ENCODE peak calls at places on chromosomes 16 and 17, in four cellular contexts. One of them, this sample, is unnamed.

GRCh38 chr17:49576121-49576905 is 642 bp downstream of the NXPH3 start:
- DNase-seq in A549: peak
- DNase-seq in K562: peak
- DNase-seq in HepG2: no peak
- DNase-seq in this sample: no peak

GRCh38 chr17:34285304-34285792 is at the start of gene CCL11:
- DNase-seq in A549: no peak
- DNase-seq in K562: no peak
- DNase-seq in HepG2: no peak
- DNase-seq in this sample: no peak

GRCh38 chr17:47945080-47945479 is 3.7 kb downstream of the PNPO start:
- DNase-seq in A549: no peak
- DNase-seq in K562: no peak
- DNase-seq in HepG2: no peak
- DNase-seq in this sample: no peak

GRCh38 chr17:39014044-39014794 is 47.0 kb upstream of the FBXO47 start:
- DNase-seq in A549: peak
- DNase-seq in K562: peak
- DNase-seq in HepG2: peak
- DNase-seq in this sample: no peak

GRCh38 chr16:86777098-86777946 is 199.0 kb downstream of the FOXL1 start:
- DNase-seq in A549: no peak
- DNase-seq in K562: no peak
- DNase-seq in HepG2: no peak
- DNase-seq in this sample: no peak

GRCh38 chr17:36971508-36971907 is 22.8 kb downstream of the AATF start:
- DNase-seq in A549: no peak
- DNase-seq in K562: no peak
- DNase-seq in HepG2: no peak
- DNase-seq in this sample: no peak

GRCh38 chr16:28538733-28539596 is at the start of gene NUPR1:
- DNase-seq in A549: peak
- DNase-seq in K562: no peak
- DNase-seq in HepG2: peak
- DNase-seq in this sample: no peak

GRCh38 chr17:50147841-50148225 is 2.6 kb downstream of the PPP1R9B start:
- DNase-seq in A549: peak
- DNase-seq in K562: no peak
- DNase-seq in HepG2: peak
- DNase-seq in this sample: no peak

GRCh38 chr17:64185101-64185500 is 55.2 kb upstream of the ERN1 start:
- DNase-seq in A549: no peak
- DNase-seq in K562: no peak
- DNase-seq in HepG2: no peak
- DNase-seq in this sample: no peak

GRCh38 chr16:81491522-81492188 is 47.0 kb downstream of the CMIP start:
- DNase-seq in A549: no peak
- DNase-seq in K562: no peak
- DNase-seq in HepG2: no peak
- DNase-seq in this sample: no peak

GRCh38 chr17:2965621-2966275 is 97.7 kb downstream of the OR1D5 start:
- DNase-seq in A549: peak
- DNase-seq in K562: no peak
- DNase-seq in HepG2: no peak
- DNase-seq in this sample: no peak

GRCh38 chr17:1398028-1398427 is 2.0 kb downstream of the YWHAE start:
- DNase-seq in A549: no peak
- DNase-seq in K562: no peak
- DNase-seq in HepG2: no peak
- DNase-seq in this sample: no peak

GRCh38 chr17:65121916-65122821 is 15.0 kb upstream of the RGS9 start:
- DNase-seq in A549: no peak
- DNase-seq in K562: no peak
- DNase-seq in HepG2: no peak
- DNase-seq in this sample: peak

GRCh38 chr17:67051837-67052236 is 7.5 kb downstream of the CACNG1 start:
- DNase-seq in A549: no peak
- DNase-seq in K562: no peak
- DNase-seq in HepG2: no peak
- DNase-seq in this sample: no peak

GRCh38 chr17:2211661-2212327 is 91.8 kb downstream of the SMG6 start:
- DNase-seq in A549: no peak
- DNase-seq in K562: no peak
- DNase-seq in HepG2: no peak
- DNase-seq in this sample: no peak

GRCh38 chr16:27498020-27498419 is 51.7 kb downstream of the GTF3C1 start:
- DNase-seq in A549: no peak
- DNase-seq in K562: no peak
- DNase-seq in HepG2: no peak
- DNase-seq in this sample: no peak

GRCh38 chr16:54987081-54987480 is 56.4 kb downstream of the IRX5 start:
- DNase-seq in A549: no peak
- DNase-seq in K562: no peak
- DNase-seq in HepG2: no peak
- DNase-seq in this sample: no peak

DNA sequence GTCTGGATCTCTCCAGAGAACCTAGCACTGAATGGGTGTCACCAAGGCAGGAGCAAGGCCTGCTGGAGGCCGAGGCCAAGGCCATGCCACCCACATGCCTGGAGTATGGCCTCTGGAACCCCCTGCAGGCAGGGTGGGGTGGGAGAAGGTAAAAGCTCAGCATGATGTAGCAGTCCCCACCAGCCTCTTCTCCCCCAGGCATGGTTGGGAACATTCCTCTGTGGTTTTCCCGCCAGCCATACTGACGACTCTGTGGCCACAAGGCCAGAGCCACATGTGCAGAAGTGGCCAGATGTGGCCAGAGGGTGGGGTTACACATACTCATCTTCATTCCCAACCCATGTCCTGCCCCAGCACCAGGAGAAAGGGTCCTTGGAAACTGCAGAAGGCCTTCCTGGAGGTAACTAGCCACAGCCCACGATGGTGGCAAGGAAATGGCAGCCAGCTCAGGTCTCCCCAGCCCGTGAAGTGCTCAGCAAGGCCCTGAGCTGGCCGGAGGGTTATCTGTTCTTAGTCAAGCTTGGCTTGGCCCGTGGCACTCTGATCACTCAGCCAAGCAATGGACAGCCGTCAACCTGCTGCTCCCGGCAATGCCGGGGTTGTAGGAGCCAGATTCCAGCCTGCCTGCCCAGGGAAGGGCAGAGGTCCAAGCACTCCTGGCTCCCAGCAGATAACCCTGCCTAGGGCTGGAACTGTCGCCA is 26.2 kb downstream of the HDAC5 start:
- DNase-seq in A549: peak
- DNase-seq in K562: peak
- DNase-seq in HepG2: peak
- DNase-seq in this sample: no peak
- TF ChIP-seq CHD4 in A549: no peak
- TF ChIP-seq CHD4 in K562: no peak
- TF ChIP-seq CHD4 in HepG2: no peak
- TF ChIP-seq CHD4 in this sample: no peak

GRCh38 chr16:4410335-4411075 is 5.9 kb downstream of the CORO7 start:
- DNase-seq in A549: no peak
- DNase-seq in K562: no peak
- DNase-seq in HepG2: no peak
- DNase-seq in this sample: no peak
- TF ChIP-seq CHD4 in A549: no peak
- TF ChIP-seq CHD4 in K562: no peak
- TF ChIP-seq CHD4 in HepG2: no peak
- TF ChIP-seq CHD4 in this sample: no peak

GRCh38 chr17:16491703-16492612 is at the start of gene LRRC75A:
- DNase-seq in A549: no peak
- DNase-seq in K562: peak
- DNase-seq in HepG2: no peak
- DNase-seq in this sample: no peak
- TF ChIP-seq CHD4 in A549: no peak
- TF ChIP-seq CHD4 in K562: no peak
- TF ChIP-seq CHD4 in HepG2: no peak
- TF ChIP-seq CHD4 in this sample: no peak

GRCh38 chr16:1244881-1245280 is 4.4 kb downstream of the TPSAB1 start:
- DNase-seq in A549: no peak
- DNase-seq in K562: no peak
- DNase-seq in HepG2: no peak
- DNase-seq in this sample: no peak

GRCh38 chr16:1245452-1246005 is 5.0 kb downstream of the TPSAB1 start:
- DNase-seq in A549: no peak
- DNase-seq in K562: no peak
- DNase-seq in HepG2: no peak
- DNase-seq in this sample: no peak
- TF ChIP-seq CHD4 in A549: no peak
- TF ChIP-seq CHD4 in K562: no peak
- TF ChIP-seq CHD4 in HepG2: no peak
- TF ChIP-seq CHD4 in this sample: no peak